ENCODE peak calls at places on chromosomes 12 and 14, in four cellular contexts. A is neuronal stem cell, V is H9, G is mesendoderm. Z is an unnamed sample.

GRCh38 chr12:58847876-58848600 is 72.3 kb downstream of the LRIG3 start:
- DNase-seq in V (no peak), A (no peak), G (peak; percentile 33), Z (no peak)

GRCh38 chr14:93023039-93023438 is 92.7 kb downstream of the ITPK1 start:
- DNase-seq in G (peak; percentile 90), V (peak; percentile 71), A (no peak), Z (no peak)

GRCh38 chr12:103273645-103274044 is 222.1 kb downstream of the C12orf42 start:
- DNase-seq in G (peak; percentile 8), A (no peak), V (no peak), Z (no peak)

GRCh38 chr14:34301107-34301734 is 160.8 kb downstream of the SPTSSA start:
- DNase-seq in A (peak; percentile 52), V (no peak), G (peak; percentile 66), Z (peak; percentile 12)

GRCh38 chr12:89060133-89060532 is 292.2 kb downstream of the DUSP6 start:
- DNase-seq in V (no peak), A (peak; percentile 72), G (peak; percentile 68), Z (peak; percentile 12)

GRCh38 chr12:132483612-132484011 is 6.3 kb upstream of the FBRSL1 start:
- DNase-seq in G (no peak), V (no peak), A (no peak), Z (no peak)

GRCh38 chr12:124679533-124680371 is 112.3 kb upstream of the NCOR2 start:
- DNase-seq in A (no peak), V (no peak), G (no peak), Z (no peak)

GRCh38 chr14:61225304-61225703 is 55.8 kb downstream of the TMEM30B start:
- DNase-seq in A (no peak), G (no peak), V (no peak), Z (no peak)

GRCh38 chr12:47184229-47184628 is 104.5 kb upstream of the AMIGO2 start:
- DNase-seq in G (no peak), V (no peak), A (no peak), Z (no peak)

GRCh38 chr14:35420036-35420811 is 15.7 kb upstream of the NFKBIA start:
- DNase-seq in G (no peak), V (no peak), A (no peak), Z (peak; percentile 54)

GRCh38 chr12:38886064-38886463 is 19.3 kb downstream of the CPNE8 start:
- DNase-seq in A (no peak), G (no peak), V (no peak), Z (no peak)

GRCh38 chr12:26830358-26830757 is 2.6 kb downstream of the ITPR2 start:
- DNase-seq in A (no peak), V (no peak), G (no peak), Z (no peak)

GRCh38 chr14:105349992-105350391 is 35.4 kb downstream of the PACS2 start:
- DNase-seq in V (no peak), G (no peak), A (no peak), Z (no peak)

GRCh38 chr12:52233462-52234141 is 559 bp downstream of the KRT7 start:
- DNase-seq in V (peak; percentile 60), A (no peak), G (peak; percentile 32), Z (no peak)

GRCh38 chr12:42789808-42790760 is 200.5 kb upstream of the PRICKLE1 start:
- DNase-seq in V (no peak), A (no peak), G (no peak), Z (no peak)

GRCh38 chr14:98494582-98494981 is 777.4 kb downstream of the BCL11B start:
- DNase-seq in A (no peak), G (peak; percentile 32), V (no peak), Z (no peak)

GRCh38 chr14:30737916-30738315 is 115.8 kb downstream of the SCFD1 start:
- DNase-seq in V (no peak), A (no peak), G (no peak), Z (no peak)

GRCh38 chr12:4148418-4149056 is 125.0 kb upstream of the CCND2 start:
- DNase-seq in V (no peak), A (no peak), G (no peak), Z (no peak)

GRCh38 chr12:68100241-68100640 is 59.3 kb downstream of the IFNG start:
- DNase-seq in A (no peak), V (no peak), G (no peak), Z (no peak)

GRCh38 chr12:45170456-45171042 is 45.3 kb upstream of the ANO6 start:
- DNase-seq in V (peak; percentile 79), A (peak; percentile 66), G (peak; percentile 78), Z (peak; percentile 77)

GRCh38 chr12:102702447-102703114 is 214.5 kb downstream of the PAH start:
- DNase-seq in A (peak; percentile 40), V (peak; percentile 57), G (peak; percentile 70), Z (peak; percentile 65)

GRCh38 chr14:33812596-33812995 is 138.3 kb downstream of the EGLN3 start:
- DNase-seq in A (no peak), V (no peak), G (no peak), Z (no peak)

GRCh38 chr14:98736701-98737338 is 535.2 kb downstream of the BCL11B start:
- DNase-seq in G (no peak), V (no peak), A (peak; percentile 6), Z (no peak)

GRCh38 chr12:121858662-121859572 is at the start of gene HPD:
- DNase-seq in A (no peak), G (peak; percentile 91), V (peak; percentile 46), Z (peak; percentile 76)

GRCh38 chr12:5954661-5955060 is 9.6 kb upstream of the ANO2 start:
- DNase-seq in G (no peak), V (no peak), A (no peak), Z (no peak)

GRCh38 chr12:115336506-115336905 is 652.5 kb upstream of the TBX3 start:
- DNase-seq in A (no peak), G (no peak), V (no peak), Z (no peak)

GRCh38 chr14:71060795-71061455 is 153.7 kb downstream of the PCNX1 start:
- DNase-seq in A (no peak), G (peak; percentile 22), V (no peak), Z (peak; percentile 44)

GRCh38 chr12:103586132-103586531 is 941 bp upstream of the STAB2 start:
- DNase-seq in G (no peak), A (no peak), V (no peak), Z (no peak)

GRCh38 chr14:55913324-55914035 is 204.7 kb upstream of the PELI2 start:
- DNase-seq in A (no peak), V (no peak), G (no peak), Z (peak; percentile 56)

DNA sequence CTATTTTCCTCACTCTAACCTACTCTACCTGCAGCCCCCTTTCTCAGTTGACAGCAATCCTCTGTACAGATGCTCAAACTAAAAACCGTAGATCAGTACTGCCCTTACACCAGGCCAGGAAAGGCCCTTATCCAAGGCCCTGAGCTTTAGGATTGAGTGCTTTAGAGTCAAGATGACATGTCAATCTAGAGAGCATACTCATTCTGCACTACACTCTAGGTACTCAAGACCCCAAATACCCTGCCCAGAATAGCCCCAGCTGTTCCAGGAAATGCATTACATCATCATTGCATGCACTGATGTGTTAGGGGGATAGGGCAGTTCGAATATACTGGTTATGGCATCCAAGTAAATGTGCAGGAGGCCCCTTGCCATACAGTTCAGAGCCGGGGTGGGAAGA is 3.5 kb upstream of the PHLDA1 start:
- DNase-seq in G (no peak), V (no peak), A (no peak), Z (no peak)
- H2BK15ac ChIP-seq in G (no peak overlapping the region), V (no peak overlapping the region), A (no peak overlapping the region), Z (peak overlapping the region; percentile 15)

DNA sequence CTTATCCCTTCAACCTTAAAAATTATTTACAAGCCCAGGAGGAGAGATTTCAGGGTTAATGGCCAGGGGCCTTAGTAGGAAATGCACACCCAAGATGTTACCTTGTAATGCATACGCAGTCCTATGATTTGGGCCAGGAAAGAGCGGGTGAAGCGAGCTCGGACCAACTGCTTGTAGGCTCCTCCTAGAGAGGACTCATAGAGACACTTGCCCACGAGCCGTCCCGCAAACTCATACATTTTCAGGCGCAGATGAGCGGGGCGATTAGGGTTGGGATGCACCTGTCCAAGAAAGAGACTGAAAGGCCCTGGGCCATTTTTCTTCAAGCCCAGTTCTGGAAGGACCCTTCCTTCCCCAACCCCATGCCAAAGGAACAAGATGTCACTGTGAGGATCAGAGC is 43.0 kb downstream of the AREL1 start:
- DNase-seq in A (no peak), G (no peak), V (no peak), Z (no peak)
- H2BK15ac ChIP-seq in A (no peak overlapping the region), G (no peak overlapping the region), V (no peak overlapping the region), Z (no peak overlapping the region)

GRCh38 chr14:100450736-100451135 is 127.6 kb downstream of the SLC25A47 start:
- DNase-seq in A (no peak), G (no peak), V (no peak), Z (no peak)

GRCh38 chr14:100449225-100449987 is 126.3 kb downstream of the SLC25A47 start:
- DNase-seq in G (no peak), A (no peak), V (peak; percentile 31), Z (no peak)

GRCh38 chr14:100453930-100454329 is 130.8 kb downstream of the SLC25A47 start:
- DNase-seq in A (no peak), V (no peak), G (no peak), Z (no peak)

GRCh38 chr14:100450049-100450448 is 126.9 kb downstream of the SLC25A47 start:
- DNase-seq in G (no peak), A (no peak), V (peak; percentile 11), Z (no peak)

GRCh38 chr14:100451264-100451663 is 128.1 kb downstream of the SLC25A47 start:
- DNase-seq in V (no peak), G (no peak), A (no peak), Z (no peak)
- H2BK15ac ChIP-seq in V (no peak overlapping the region), G (no peak overlapping the region), A (no peak overlapping the region), Z (no peak overlapping the region)

DNA sequence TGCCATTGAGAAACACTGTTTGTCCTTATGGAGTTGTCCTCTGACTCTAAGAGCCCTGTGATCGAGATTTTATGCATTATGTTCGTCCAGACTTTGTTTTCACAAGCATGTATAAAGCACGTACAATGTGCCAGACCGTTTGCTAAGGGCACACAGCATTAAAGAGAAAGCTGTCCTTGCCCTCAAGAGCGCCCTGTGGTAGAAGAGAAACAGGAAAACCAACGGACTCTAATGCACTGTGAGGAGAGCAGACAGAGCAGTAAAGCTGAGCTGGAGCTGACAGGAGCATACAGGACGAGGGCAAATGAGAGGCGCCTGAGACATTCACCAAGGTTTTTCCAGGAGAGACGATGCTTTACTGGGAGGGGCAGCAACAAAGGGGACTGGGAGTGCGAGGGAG is 66.2 kb upstream of the OVCH1 start:
- DNase-seq in G (no peak), V (no peak), A (no peak), Z (no peak)
- H2BK15ac ChIP-seq in G (no peak overlapping the region), V (no peak overlapping the region), A (no peak overlapping the region), Z (peak overlapping the region; percentile 54)

GRCh38 chr14:73457050-73457934 is 1.1 kb downstream of the NUMB start:
- DNase-seq in V (peak; percentile 48), A (peak; percentile 40), G (peak; percentile 71), Z (peak; percentile 33)
- H2BK15ac ChIP-seq in V (no peak overlapping the region), A (peak overlapping the region; percentile 69), G (no peak overlapping the region), Z (no peak overlapping the region)

DNA sequence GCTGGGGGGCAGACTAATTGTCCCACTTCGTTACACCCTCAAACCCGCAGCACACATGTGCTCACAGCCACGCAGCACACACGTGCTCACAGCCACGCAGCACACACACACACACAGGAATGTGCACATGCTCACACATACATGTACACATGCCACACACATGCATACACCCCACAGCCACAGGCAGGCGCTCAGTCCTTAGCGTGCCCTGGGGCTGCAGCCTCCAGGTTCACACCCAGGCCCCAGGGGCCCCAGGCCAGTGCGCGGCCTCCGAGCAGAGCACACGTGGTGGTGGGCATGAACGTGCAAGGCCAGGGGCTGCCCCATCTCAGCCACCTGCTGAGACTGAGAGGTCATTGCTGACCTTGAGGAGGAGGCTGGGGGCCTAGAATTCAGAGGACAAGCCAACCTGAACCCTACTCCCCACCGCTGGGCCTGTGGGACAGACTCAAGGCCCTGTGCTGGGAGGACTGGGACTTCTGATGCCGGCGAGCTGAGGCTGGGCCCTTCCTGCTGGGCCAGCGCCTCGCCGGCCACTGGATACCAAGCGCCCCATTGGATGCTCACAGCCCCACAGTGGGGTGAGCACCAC is 15.7 kb downstream of the TRMT61A start:
- DNase-seq in V (no peak), G (no peak), A (no peak), Z (no peak)
- H2BK15ac ChIP-seq in V (peak overlapping the region; percentile 15), G (no peak overlapping the region), A (peak overlapping the region; percentile 70), Z (no peak overlapping the region)